ENCODE peak calls at places on chromosomes 16 and 17, in four cellular contexts. R is K562, G is stomach, M is A549. W is an unnamed sample.
A peak's percentile ranks its signal among the peaks of the same experiment; 100 is the strongest.

GRCh38 chr16:56295739-56296527 is 104.6 kb downstream of the GNAO1 start:
- DNase-seq in R (no peak), G (no peak), M (no peak), W (no peak)

GRCh38 chr16:21937387-21937829 is 15.8 kb upstream of the UQCRC2 start:
- DNase-seq in G (no peak), R (no peak), M (peak; percentile 14), W (no peak)

GRCh38 chr17:58513391-58513912 is 986 bp downstream of the MTMR4 start:
- DNase-seq in G (no peak), M (no peak), R (no peak), W (no peak)

GRCh38 chr17:8556074-8556473 is 74.5 kb downstream of the MYH10 start:
- DNase-seq in R (no peak), G (no peak), M (peak; percentile 59), W (no peak)

GRCh38 chr16:792221-792995 is 4.0 kb downstream of the CHTF18 start:
- DNase-seq in M (no peak), R (no peak), G (no peak), W (no peak)

GRCh38 chr17:2718150-2718938 is 6.8 kb upstream of the CLUH start:
- DNase-seq in G (no peak), R (no peak), M (no peak), W (no peak)

GRCh38 chr16:43294-43693 is 10.1 kb downstream of the POLR3K start:
- DNase-seq in G (no peak), R (no peak), M (no peak), W (no peak)

GRCh38 chr17:60647705-60648104 is 29.9 kb upstream of the BCAS3 start:
- DNase-seq in G (no peak), R (no peak), M (no peak), W (no peak)

DNA sequence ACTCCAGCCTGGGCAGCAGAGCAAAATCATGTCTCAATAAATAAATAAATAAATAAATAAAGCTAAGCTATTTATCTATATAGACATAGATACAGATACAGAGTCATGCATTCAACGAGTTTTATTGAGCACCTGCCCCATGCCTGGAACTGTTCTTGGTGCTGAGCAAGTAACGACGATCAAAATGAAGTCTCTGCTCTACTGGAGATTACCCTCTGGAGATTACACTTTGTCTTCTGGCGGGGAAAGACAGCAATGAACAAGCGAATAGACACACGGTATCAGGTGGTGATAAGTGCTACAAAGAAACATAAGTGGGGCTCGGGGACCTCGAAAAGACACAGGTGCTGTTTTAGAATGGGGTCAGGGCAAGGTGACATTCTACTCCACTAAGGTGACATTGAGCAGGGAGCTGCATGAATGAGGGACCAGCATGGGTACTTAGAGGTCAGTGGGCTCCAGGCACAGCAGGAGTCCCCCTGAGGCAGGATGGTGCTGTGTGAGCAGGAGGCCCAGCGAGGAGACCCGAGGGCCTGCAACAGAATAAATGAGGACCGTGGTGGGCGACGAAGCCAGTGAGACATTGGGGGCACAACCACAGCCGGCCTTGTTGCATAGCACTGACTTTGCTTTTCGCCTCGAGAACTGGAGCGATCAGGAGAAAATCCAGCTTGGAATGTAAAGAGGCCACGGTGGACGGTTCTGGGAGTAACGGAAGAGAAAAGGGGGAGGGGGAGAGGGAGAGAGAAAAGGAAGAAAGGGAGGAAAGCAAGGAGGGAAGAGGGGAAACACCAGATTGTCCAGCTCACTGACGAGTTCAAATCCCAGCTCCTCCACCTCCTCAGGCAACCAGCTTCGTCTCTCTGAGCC is 42.4 kb upstream of the MEAK7 start:
- DNase-seq in R (no peak), M (no peak), G (no peak), W (no peak)
- H3K4me1 ChIP-seq in R (peaks cover 27% of the 10 kb centered on the region), M (peaks cover 8% of the 10 kb centered on the region), G (no peaks in the 10 kb centered on the region), W (peaks cover 8% of the 10 kb centered on the region)

GRCh38 chr17:44376124-44376523 is 12.5 kb upstream of the FAM171A2 start:
- DNase-seq in R (peak; percentile 78), G (no peak), M (no peak), W (no peak)
- TF ChIP-seq CTCF in R (peak; percentile 86), G (no peak), M (peak; percentile 38), W (no peak)

GRCh38 chr17:30172560-30172959 is 55.9 kb downstream of the NSRP1 start:
- DNase-seq in G (no peak), M (no peak), R (no peak), W (no peak)

GRCh38 chr17:30176845-30177244 is 58.7 kb downstream of the SLC6A4 start:
- DNase-seq in M (no peak), G (no peak), R (no peak), W (no peak)

GRCh38 chr17:30170415-30170987 is 53.9 kb downstream of the NSRP1 start:
- DNase-seq in M (no peak), R (no peak), G (no peak), W (no peak)

GRCh38 chr17:30174556-30174955 is 57.9 kb downstream of the NSRP1 start:
- DNase-seq in R (no peak), G (no peak), M (no peak), W (no peak)

DNA sequence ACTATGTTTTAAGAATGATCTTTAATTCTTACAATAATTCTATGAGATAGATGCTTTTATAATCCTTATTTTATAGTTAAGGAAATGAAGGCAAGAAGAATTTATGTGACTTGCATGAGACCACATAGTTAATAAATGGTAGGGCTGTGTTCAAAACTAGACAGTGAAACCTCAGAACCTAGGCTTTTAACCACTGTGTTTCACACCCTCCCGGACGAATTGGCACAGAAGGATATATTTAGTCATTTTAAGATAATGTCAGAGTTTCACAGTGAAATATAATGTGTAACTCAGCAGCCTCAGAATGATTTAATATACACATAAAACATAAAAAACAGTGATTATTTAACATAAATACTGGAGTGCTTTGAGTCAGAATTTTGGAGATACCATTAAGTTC is 57.0 kb downstream of the NSRP1 start:
- DNase-seq in G (no peak), M (no peak), R (no peak), W (no peak)
- TF ChIP-seq EP300 in G (no peak), M (no peak), R (no peak), W (no peak)

DNA sequence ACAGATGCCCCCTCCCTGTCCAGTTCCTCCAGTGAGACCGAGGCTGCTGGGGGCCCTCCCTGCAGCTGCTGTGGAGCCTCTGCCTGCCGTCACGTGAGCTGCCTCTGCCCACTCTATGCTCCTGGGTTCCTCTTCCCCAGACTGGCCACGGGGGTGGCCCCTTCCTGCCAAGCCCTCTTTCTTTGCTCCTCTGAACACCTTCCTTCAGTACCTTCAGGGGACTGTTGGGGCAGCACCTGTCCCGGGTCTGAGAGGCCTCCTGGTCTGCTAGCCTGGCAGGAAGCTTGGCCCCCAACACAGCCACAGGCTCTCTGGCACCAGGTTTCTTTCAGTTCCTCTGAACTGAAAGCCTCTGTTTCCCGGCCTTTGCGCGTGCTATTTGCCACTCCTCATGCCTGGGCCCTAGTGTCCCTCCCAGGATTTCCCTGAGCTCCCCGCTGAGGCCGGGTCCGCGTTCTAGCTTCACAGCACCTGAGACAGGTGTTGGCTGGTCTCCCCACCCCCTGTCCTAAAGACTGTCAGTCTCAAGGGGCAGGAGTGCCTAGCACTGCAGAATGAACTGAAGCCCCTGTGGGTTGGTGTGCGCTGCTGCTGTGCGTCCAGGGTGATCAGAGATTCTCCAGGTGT is 6.6 kb upstream of the ATP6V0C start:
- DNase-seq in R (no peak), G (no peak), M (no peak), W (no peak)
- H3K4me1 ChIP-seq in R (peaks cover 21% of the 10 kb centered on the region), G (peaks cover 7% of the 10 kb centered on the region), M (peaks cover 11% of the 10 kb centered on the region), W (peaks cover 23% of the 10 kb centered on the region)

GRCh38 chr16:75943705-75944514 is 217.6 kb upstream of the CPHXL start:
- DNase-seq in M (no peak), R (no peak), G (no peak), W (no peak)
- TF ChIP-seq CTCF in M (no peak), R (no peak), G (no peak), W (no peak)

GRCh38 chr16:84836234-84836647 is 16.5 kb downstream of the CRISPLD2 start:
- DNase-seq in G (peak; percentile 51), M (peak; percentile 39), R (no peak), W (peak; percentile 79)
- TF ChIP-seq EP300 in G (peak; percentile 99), M (no peak), R (no peak), W (peak; percentile 86)

DNA sequence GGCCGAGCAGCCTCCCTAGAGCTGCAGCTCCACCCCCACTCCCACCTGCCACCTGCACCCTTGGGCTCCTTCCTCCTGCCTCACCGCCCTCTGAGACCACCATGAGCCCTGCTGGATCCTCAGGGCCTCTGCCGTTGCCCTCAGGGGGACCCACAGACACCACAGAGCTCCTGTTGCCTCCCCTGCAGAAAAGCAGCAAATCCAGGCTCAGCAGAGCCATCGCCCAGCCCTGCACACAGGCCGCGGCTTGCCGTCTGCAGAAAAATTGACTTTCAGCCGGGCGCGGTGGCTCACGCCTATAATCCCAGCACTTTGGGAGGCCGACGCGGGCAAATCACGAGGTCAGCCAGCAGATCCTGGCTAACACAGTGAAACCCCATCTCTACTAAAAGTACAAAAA is 7.0 kb upstream of the PPP1R27 start:
- DNase-seq in G (no peak), R (no peak), M (no peak), W (no peak)
- H3K4me1 ChIP-seq in G (no peaks in the 10 kb centered on the region), R (peaks cover 4% of the 10 kb centered on the region), M (no peaks in the 10 kb centered on the region), W (peaks cover 10% of the 10 kb centered on the region)

GRCh38 chr16:85347213-85347591 is 234.9 kb upstream of the CIBAR2 start:
- DNase-seq in G (peak; percentile 54), R (peak; percentile 78), M (peak; percentile 52), W (no peak)
- TF ChIP-seq CTCF in G (peak; percentile 32), R (peak; percentile 90), M (peak; percentile 8), W (no peak)

GRCh38 chr16:16877061-16877460 is 498.1 kb downstream of the NPIPA7 start:
- DNase-seq in R (no peak), G (no peak), M (no peak), W (no peak)
- TF ChIP-seq EP300 in R (no peak), G (no peak), M (no peak), W (no peak)

W was measured in tibial nerve.